ENCODE peak calls at places on chromosomes 7 and 10, in seven cellular contexts. X is activated CD8-positive, alpha-beta memory T cell treated with anti-CD3 and anti-CD28 coated beads, Interleukin-2, amount 50 U/mL, for 48 hours; M is ovary; W is islet precursor cell; H is central memory CD4-positive, alpha-beta T cell; Y is left ventricle myocardium superior; L is posterior vena cava. A is an unnamed sample.

GRCh38 chr7:148020679-148021078 is 569.9 kb upstream of the C7orf33 start:
- DNase-seq in W (no peak), H (no peak), Y (no peak), M (no peak), L (no peak), X (no peak), A (no peak)

GRCh38 chr10:30103595-30104310 is 44.4 kb upstream of the JCAD start:
- DNase-seq in Y (no peak), W (peak; percentile 33), L (no peak), H (no peak), X (no peak), M (no peak), A (peak; percentile 33)

GRCh38 chr7:138338361-138338760 is 121.7 kb upstream of the TRIM24 start:
- DNase-seq in H (no peak), M (peak; percentile 69), L (no peak), X (no peak), Y (peak; percentile 65), W (no peak), A (peak; percentile 71)

GRCh38 chr10:100341953-100342626 is 4.9 kb upstream of the SCD start:
- DNase-seq in M (no peak), H (peak; percentile 4), W (peak; percentile 90), X (peak; percentile 65), Y (peak; percentile 38), L (no peak), A (peak; percentile 58)

GRCh38 chr10:73899401-73899780 is 11.5 kb upstream of the PLAU start:
- DNase-seq in H (no peak), L (no peak), Y (no peak), W (peak; percentile 93), M (no peak), X (no peak), A (peak; percentile 97)

GRCh38 chr10:76509501-76509900 is 1078.1 kb downstream of the LRMDA start:
- DNase-seq in X (no peak), M (no peak), L (no peak), W (peak; percentile 60), Y (no peak), H (no peak), A (no peak)

GRCh38 chr10:11713963-11714362 is 28.2 kb upstream of the ECHDC3 start:
- DNase-seq in H (no peak), W (no peak), Y (no peak), M (peak; percentile 34), X (no peak), L (no peak), A (no peak)

GRCh38 chr10:96697026-96697425 is 23.3 kb downstream of the PIK3AP1 start:
- DNase-seq in H (no peak), L (no peak), M (no peak), X (no peak), W (no peak), Y (no peak), A (no peak)

GRCh38 chr7:1675673-1676549 is 5.8 kb downstream of the ELFN1 start:
- DNase-seq in H (no peak), Y (peak; percentile 28), X (peak; percentile 46), M (no peak), W (peak; percentile 51), L (peak; percentile 80), A (no peak)